ENCODE peak calls at places on chromosomes 2 and 18, in four cellular contexts. B, S, Z and G are unnamed samples.

GRCh38 chr18:9782073-9782857 is 74.2 kb downstream of the RAB31 start:
- DNase-seq in Z (no peak), S (no peak), B (no peak), G (peak; percentile 57)

GRCh38 chr18:58102875-58103274 is 58.8 kb downstream of the NEDD4L start:
- DNase-seq in B (no peak), S (no peak), Z (no peak), G (no peak)

GRCh38 chr2:55111570-55112228 is 61.4 kb upstream of the RTN4 start:
- DNase-seq in B (peak; percentile 36), Z (peak; percentile 25), S (no peak), G (peak; percentile 77)

GRCh38 chr2:237137626-237138323 is 52.1 kb downstream of the COPS8 start:
- DNase-seq in Z (no peak), B (no peak), S (no peak), G (no peak)

GRCh38 chr2:85468704-85469349 is 50.3 kb downstream of the SH2D6 start:
- DNase-seq in B (no peak), S (no peak), Z (peak; percentile 42), G (no peak)

GRCh38 chr2:120424274-120424796 is 78.4 kb downstream of the INHBB start:
- DNase-seq in Z (no peak), S (no peak), B (no peak), G (peak; percentile 6)

GRCh38 chr2:160429248-160430000 is 64.2 kb downstream of the RBMS1 start:
- DNase-seq in S (no peak), Z (peak; percentile 45), B (no peak), G (no peak)

GRCh38 chr2:86274918-86275275 is 62.5 kb downstream of the REEP1 start:
- DNase-seq in B (peak; percentile 63), S (no peak), Z (peak; percentile 72), G (no peak)

GRCh38 chr2:224723606-224724217 is 7.5 kb upstream of the CCDC195 start:
- DNase-seq in Z (no peak), S (no peak), B (no peak), G (no peak)

GRCh38 chr18:8262221-8262620 is 347.0 kb upstream of the RAB12 start:
- DNase-seq in Z (peak; percentile 41), S (no peak), B (no peak), G (no peak)

GRCh38 chr2:223093436-223093839 is 41.4 kb downstream of the KCNE4 start:
- DNase-seq in S (no peak), B (peak; percentile 70), Z (no peak), G (peak; percentile 46)

GRCh38 chr2:45259547-45260160 is 250.4 kb upstream of the SIX2 start:
- DNase-seq in Z (no peak), B (no peak), S (no peak), G (no peak)

GRCh38 chr2:150484006-150484405 is 3.5 kb downstream of the RND3 start:
- DNase-seq in Z (no peak), S (no peak), B (no peak), G (no peak)
- H3K4me3 ChIP-seq in Z (no peak overlapping the region), S (peak overlapping the region; percentile 78), B (peak overlapping the region; percentile 84), G (no peak overlapping the region)

DNA sequence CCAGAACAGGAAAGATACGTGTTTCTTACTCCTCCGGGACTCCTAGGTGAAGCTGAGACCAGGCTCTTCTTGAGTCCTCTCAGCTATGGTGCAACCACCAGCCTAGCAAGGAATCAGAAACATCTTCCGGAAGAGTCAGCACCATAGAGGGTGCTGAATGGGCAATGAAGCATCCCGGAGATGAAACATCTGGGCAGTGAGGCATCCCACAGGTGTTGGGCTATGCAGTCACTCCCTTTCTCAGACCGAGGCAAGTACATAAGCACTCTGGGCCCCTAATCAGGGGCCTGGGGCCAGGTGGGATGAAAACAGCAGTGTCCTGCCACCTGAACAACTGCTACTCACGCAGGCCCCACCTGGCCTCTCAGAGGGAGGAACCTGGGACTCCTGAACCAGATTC is 1.4 kb upstream of the CAPN10 start:
- DNase-seq in S (no peak), B (peak; percentile 6), Z (no peak), G (no peak)
- H3K4me1 ChIP-seq in S (peaks cover 73% of the 10 kb centered on the region), B (peaks cover 68% of the 10 kb centered on the region), Z (peaks cover 6% of the 10 kb centered on the region), G (peaks cover 33% of the 10 kb centered on the region)

GRCh38 chr2:49291619-49292018 is 137.3 kb upstream of the FSHR start:
- DNase-seq in Z (no peak), B (no peak), S (no peak), G (no peak)
- H3K4me3 ChIP-seq in Z (no peak overlapping the region), B (no peak overlapping the region), S (no peak overlapping the region), G (no peak overlapping the region)

GRCh38 chr2:144448389-144449027 is 71.4 kb downstream of the ZEB2 start:
- DNase-seq in Z (no peak), B (no peak), S (no peak), G (no peak)
- H3K4me1 ChIP-seq in Z (peaks cover 41% of the 10 kb centered on the region), B (peaks cover 72% of the 10 kb centered on the region), S (peaks cover 65% of the 10 kb centered on the region), G (peaks cover 83% of the 10 kb centered on the region)

DNA sequence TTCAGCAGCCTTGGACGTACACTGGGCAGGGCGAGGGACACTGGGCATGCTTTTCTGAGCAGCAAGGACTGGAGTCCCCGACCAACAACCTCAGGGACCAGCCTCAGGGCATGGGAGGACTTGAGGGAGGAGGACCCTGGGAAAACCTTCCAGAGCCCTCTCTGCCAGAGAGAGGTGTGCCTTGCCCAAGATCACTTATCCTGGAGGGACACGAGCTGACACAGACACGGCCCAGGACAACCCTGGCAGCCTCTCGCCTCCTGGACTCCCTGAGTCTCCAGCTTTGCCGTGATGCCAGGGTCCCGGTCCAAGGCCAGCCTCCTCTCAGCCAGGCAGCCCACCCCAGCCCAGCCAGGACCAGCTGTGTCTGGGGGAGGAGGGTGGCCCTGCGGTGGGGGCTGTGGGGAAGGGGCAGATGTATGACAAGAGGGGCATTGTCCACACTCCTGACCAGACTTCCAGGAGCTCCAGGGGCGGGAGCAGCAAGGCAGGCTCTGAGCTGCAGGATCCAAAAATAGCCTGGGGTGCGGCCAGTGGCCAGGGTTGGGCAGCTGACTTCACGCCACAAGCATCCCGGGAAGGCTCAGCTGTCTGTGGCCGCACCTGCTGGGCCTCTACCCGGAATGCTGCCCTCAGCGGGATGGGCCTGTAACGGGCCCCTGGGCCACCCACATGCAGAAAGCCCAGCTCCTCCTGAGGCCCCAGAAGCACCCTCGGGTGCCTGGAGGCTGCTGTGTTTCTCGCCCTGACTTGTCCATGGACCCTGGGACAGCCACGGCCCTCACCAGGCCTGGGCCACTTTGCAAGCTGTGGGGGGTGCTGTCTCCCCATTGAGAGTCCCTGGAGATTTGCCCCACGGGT is 65.5 kb upstream of the GPC1 start:
- DNase-seq in S (no peak), Z (peak; percentile 19), B (peak; percentile 82), G (peak; percentile 87)
- H3K4me3 ChIP-seq in S (no peak overlapping the region), Z (no peak overlapping the region), B (no peak overlapping the region), G (no peak overlapping the region)

GRCh38 chr2:68796306-68796905 is 61.8 kb downstream of the ARHGAP25 start:
- DNase-seq in B (no peak), S (no peak), Z (no peak), G (no peak)
- H3K4me1 ChIP-seq in B (peaks cover 31% of the 10 kb centered on the region), S (peaks cover 53% of the 10 kb centered on the region), Z (no peaks in the 10 kb centered on the region), G (no peaks in the 10 kb centered on the region)

DNA sequence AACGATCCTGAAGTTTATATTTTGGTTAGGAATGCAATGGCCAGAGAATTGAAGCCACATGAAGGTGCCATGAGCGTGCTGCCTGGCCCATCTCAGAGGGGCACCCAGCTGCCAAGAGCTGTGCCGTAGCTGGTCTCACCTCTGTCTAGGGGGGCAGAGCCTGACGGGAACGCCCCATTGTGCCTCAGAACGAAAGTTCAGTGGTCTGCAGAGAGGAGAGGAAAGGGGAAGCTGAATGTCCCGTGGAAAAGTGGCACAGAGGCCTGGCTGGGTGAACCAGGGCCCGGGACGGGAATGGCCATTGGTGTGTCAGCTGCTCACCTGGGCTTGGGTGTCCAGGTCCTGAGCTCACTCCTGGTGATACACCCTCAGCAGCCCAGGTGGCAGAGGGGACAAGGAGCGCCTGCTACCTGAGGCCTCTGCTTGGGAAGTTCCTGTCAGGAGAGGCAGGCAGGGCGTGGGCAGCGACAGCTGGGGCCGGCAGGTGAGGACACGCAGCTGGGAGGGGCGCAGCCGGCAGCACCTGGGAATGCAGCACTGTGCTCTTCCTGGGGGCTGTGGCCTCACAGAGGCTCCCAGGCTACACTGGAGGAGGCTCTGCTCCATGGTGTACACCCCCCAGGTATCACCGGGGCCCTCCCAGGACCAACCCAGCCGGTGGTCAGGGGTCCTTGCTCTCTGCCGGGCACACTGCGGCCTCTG is 67.3 kb downstream of the PARD6G start:
- DNase-seq in Z (no peak), S (no peak), B (no peak), G (no peak)
- H3K4me3 ChIP-seq in Z (no peak overlapping the region), S (no peak overlapping the region), B (no peak overlapping the region), G (no peak overlapping the region)

DNA sequence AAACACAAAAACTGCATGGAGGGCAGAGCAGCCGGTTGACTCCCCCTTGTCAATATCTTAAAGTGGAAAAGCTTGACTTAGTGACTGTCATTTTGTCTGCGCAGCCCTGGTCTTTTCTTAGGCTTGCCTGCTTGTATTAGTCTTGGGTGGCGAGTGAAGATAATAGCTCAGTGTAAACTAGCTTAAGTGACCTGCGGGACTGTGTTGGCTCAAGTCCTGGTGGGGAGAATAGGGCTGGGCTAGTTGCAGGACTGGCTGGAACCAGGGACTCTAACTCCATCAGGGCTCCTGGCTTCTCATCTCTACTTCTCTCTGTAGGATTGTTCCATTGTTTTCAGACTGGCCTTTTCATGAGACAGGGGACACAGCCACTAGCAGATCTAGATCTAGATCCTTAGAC is 8.1 kb upstream of the ATG16L1 start:
- DNase-seq in B (no peak), Z (no peak), S (no peak), G (no peak)
- H3K4me1 ChIP-seq in B (peaks cover 4% of the 10 kb centered on the region), Z (no peaks in the 10 kb centered on the region), S (peaks cover 28% of the 10 kb centered on the region), G (no peaks in the 10 kb centered on the region)